ENCODE peak calls at places on chromosomes 11 and 22, in six cellular contexts. T is K562, V is H1, P is HL-60, Y is SK-N-SH, J is stomach. I is an unnamed sample.

GRCh38 chr11:87120937-87121336 is 83.2 kb downstream of the TMEM135 start:
- DNase-seq in T (no peak), V (no peak), P (no peak), Y (no peak), J (no peak), I (no peak)

GRCh38 chr22:42939941-42940653 is 74.9 kb downstream of the PACSIN2 start:
- DNase-seq in T (no peak), V (no peak), P (no peak), Y (no peak), J (peak; percentile 69), I (peak; percentile 78)

GRCh38 chr11:119638851-119639250 is 90.1 kb downstream of the NECTIN1 start:
- DNase-seq in T (no peak), V (no peak), P (no peak), Y (no peak), J (no peak), I (no peak)

GRCh38 chr11:111376453-111376871 is 2.6 kb downstream of the POU2AF1 start:
- DNase-seq in T (no peak), V (no peak), P (no peak), Y (no peak), J (no peak), I (no peak)

GRCh38 chr11:4187055-4187988 is 92.7 kb downstream of the RRM1 start:
- DNase-seq in T (peak; percentile 88), V (peak; percentile 98), P (peak; percentile 81), Y (peak; percentile 94), J (peak; percentile 96), I (peak; percentile 52)

GRCh38 chr11:95296165-95296564 is 65.2 kb upstream of the SESN3 start:
- DNase-seq in T (no peak), V (no peak), P (no peak), Y (peak; percentile 3), J (peak; percentile 51), I (no peak)

GRCh38 chr11:8988329-8989234 is 15.2 kb downstream of the NRIP3 start:
- DNase-seq in T (peak; percentile 81), V (no peak), P (no peak), Y (no peak), J (no peak), I (no peak)

GRCh38 chr22:20412474-20413216 is 18.7 kb downstream of the ZNF74 start:
- DNase-seq in T (no peak), V (no peak), P (no peak), Y (no peak), J (no peak), I (no peak)

GRCh38 chr22:23264610-23265388 is 84.5 kb downstream of the BCR start:
- DNase-seq in T (peak; percentile 68), V (no peak), P (no peak), Y (no peak), J (peak; percentile 85), I (no peak)

GRCh38 chr11:64796757-64797541 is 6.1 kb downstream of the MAP4K2 start:
- DNase-seq in T (no peak), V (no peak), P (no peak), Y (no peak), J (no peak), I (no peak)

GRCh38 chr11:986952-987305 is 49.6 kb downstream of the MUC6 start:
- DNase-seq in T (no peak), V (no peak), P (no peak), Y (no peak), J (no peak), I (no peak)

GRCh38 chr22:48661984-48662383 is 1165.7 kb downstream of the BRD1 start:
- DNase-seq in T (no peak), V (no peak), P (no peak), Y (no peak), J (no peak), I (no peak)

GRCh38 chr22:26471522-26471921 is 12.1 kb downstream of the HPS4 start:
- DNase-seq in T (no peak), V (no peak), P (no peak), Y (no peak), J (peak; percentile 44), I (peak; percentile 66)

GRCh38 chr22:42800731-42801536 is 56.1 kb downstream of the ARFGAP3 start:
- DNase-seq in T (no peak), V (no peak), P (no peak), Y (no peak), J (no peak), I (no peak)

GRCh38 chr11:74011360-74012071 is 2.6 kb upstream of the UCP3 start:
- DNase-seq in T (peak; percentile 72), V (no peak), P (no peak), Y (no peak), J (no peak), I (no peak)

GRCh38 chr22:43438666-43439347 is 27.0 kb downstream of the MPPED1 start:
- DNase-seq in T (no peak), V (no peak), P (no peak), Y (no peak), J (no peak), I (no peak)

GRCh38 chr11:8683115-8683807 is 669 bp downstream of the RPL27A start:
- DNase-seq in T (no peak), V (no peak), P (peak; percentile 31), Y (no peak), J (no peak), I (no peak)

GRCh38 chr22:20268350-20269012 is 363 bp upstream of the RTN4R start:
- DNase-seq in T (peak; percentile 99), V (peak; percentile 86), P (peak; percentile 21), Y (peak; percentile 90), J (peak; percentile 75), I (no peak)

GRCh38 chr22:22748756-22749155 is 104.3 kb downstream of the GGTLC2 start:
- DNase-seq in T (no peak), V (no peak), P (no peak), Y (no peak), J (no peak), I (no peak)

GRCh38 chr22:38273135-38273761 is 438 bp upstream of the TMEM184B start:
- DNase-seq in T (no peak), V (no peak), P (no peak), Y (no peak), J (no peak), I (no peak)

GRCh38 chr11:561148-562003 is 606 bp downstream of the RASSF7 start:
- DNase-seq in T (peak; percentile 51), V (peak; percentile 64), P (peak; percentile 58), Y (no peak), J (peak; percentile 89), I (no peak)

GRCh38 chr11:13495929-13496328 is at the start of gene PTH:
- DNase-seq in T (no peak), V (no peak), P (no peak), Y (no peak), J (no peak), I (no peak)

GRCh38 chr11:84437129-84438123 is 1151.3 kb upstream of the CCDC90B start:
- DNase-seq in T (no peak), V (peak; percentile 83), P (no peak), Y (no peak), J (peak; percentile 53), I (no peak)
- H3K4me3 ChIP-seq in T (no peak overlapping the region), V (peak overlapping the region; percentile 58), P (no peak overlapping the region), Y (no peak overlapping the region), J (peak overlapping the region; percentile 27), I (no peak overlapping the region)

GRCh38 chr11:102497061-102497460 is 33.5 kb downstream of the MMP7 start:
- DNase-seq in T (no peak), V (no peak), P (no peak), Y (no peak), J (no peak), I (no peak)

GRCh38 chr11:102493524-102493923 is 37.0 kb downstream of the MMP7 start:
- DNase-seq in T (no peak), V (no peak), P (no peak), Y (no peak), J (no peak), I (no peak)

GRCh38 chr11:102491969-102492368 is 38.6 kb downstream of the MMP7 start:
- DNase-seq in T (no peak), V (no peak), P (no peak), Y (no peak), J (no peak), I (no peak)

GRCh38 chr11:102494216-102494615 is 36.3 kb downstream of the MMP7 start:
- DNase-seq in T (no peak), V (no peak), P (no peak), Y (no peak), J (peak; percentile 43), I (peak; percentile 64)

DNA sequence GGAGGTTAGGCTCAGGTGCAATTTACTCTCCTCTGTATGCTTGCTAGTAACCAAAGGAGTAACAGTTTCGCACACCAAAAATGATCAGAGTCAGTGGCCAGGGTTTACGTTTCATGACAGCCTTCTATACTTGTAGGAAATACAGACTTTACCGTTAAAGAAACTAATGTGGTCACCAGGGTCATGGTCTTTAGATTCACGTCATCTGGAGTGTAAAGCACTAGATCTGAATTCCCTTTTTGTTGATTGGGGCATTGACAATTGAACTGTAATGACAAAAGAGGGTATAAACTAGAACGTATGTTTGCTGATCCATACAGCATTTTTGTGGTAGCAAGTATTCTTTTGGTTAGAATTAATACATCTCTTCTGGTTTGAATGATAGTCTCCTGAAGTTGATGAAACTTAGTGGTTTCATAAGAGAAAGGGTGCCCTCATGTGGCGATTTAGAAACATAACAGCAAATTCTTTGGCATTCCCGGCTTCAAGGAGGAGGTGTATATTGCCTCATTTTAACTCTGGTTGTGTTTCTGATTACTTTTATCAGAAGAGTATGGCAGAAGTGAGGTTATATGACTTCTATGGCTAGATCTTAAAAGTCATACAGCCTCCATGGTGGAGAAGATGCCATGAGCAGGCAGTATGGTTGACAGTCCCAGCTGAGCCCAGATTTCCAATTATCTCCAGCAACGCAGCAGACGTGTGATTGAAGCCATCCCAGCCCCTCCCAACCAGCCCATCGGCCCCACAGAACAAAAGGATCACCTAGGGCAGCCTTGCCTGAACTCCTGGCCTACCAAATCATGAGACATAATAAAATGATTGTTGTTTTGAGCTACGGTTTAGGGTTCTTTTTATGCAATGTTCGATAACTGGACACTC is 35.1 kb downstream of the MMP7 start:
- DNase-seq in T (peak; percentile 52), V (peak; percentile 63), P (peak; percentile 57), Y (peak; percentile 54), J (no peak), I (peak; percentile 73)
- TF ChIP-seq POLR2AphosphoS5 in T (no peak), V (no peak), P (no peak), Y (no peak), J (no peak), I (no peak)

GRCh38 chr11:46390331-46391171 is 1.0 kb downstream of the CHRM4 start:
- DNase-seq in T (no peak), V (peak; percentile 77), P (no peak), Y (peak; percentile 56), J (no peak), I (no peak)
- H3K4me3 ChIP-seq in T (no peak overlapping the region), V (peak overlapping the region; percentile 62), P (no peak overlapping the region), Y (no peak overlapping the region), J (no peak overlapping the region), I (peak overlapping the region; percentile 70)

DNA sequence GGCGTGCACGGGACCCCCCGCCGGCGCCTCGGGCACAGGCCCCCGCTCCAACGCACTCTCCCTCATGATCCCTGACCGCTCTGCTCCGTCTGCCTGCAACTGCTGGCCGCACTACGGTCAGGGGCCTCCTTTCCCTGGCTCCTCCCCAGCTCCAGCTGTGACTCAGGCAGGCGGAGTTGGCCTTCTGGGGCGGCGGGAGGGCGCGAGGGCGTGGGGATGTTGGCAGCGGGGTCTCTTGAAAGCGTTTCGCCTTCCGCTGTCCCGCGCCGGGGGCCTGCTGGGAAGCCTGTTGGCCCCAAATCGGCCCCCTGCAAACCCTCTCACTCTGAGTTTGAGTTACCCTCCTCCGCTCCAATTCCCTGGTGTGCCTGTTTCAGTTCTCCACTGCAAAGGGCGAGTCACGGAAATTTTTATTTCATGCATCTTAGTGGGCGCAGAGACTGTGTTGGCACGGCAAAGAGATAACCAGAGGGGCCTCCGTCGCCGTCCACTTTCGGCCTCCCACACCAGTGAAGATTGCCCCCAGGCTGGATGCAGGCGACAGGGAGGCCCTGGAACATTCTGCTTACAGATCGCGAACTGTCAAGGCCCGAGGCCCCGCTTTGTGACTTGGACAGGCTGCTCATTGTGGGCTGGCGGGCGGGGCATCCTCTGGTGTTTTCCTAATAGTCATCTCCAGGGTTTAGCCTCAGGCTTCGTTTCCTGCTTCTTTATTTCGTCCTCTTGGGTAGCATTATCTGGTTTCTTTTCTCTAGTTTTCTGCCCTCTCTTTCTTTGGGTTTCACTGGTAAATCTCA is at the start of gene CAVIN3:
- DNase-seq in T (no peak), V (peak; percentile 81), P (peak; percentile 5), Y (peak; percentile 17), J (peak; percentile 70), I (no peak)
- TF ChIP-seq POLR2AphosphoS5 in T (no peak), V (peak; percentile 92), P (no peak), Y (no peak), J (peak; percentile 39), I (no peak)

I was measured in Panc1.